ENCODE peak calls at places on chromosomes 6 and 20, in four cellular contexts. Q is AG08396, V is occipital lobe, T is adrenal gland. H is an unnamed sample.

GRCh38 chr20:49644980-49645565 is 68.6 kb downstream of the B4GALT5 start:
- DNase-seq in T (peak; percentile 1), V (no peak), Q (no peak), H (no peak)

GRCh38 chr20:63148696-63149095 is 67.2 kb downstream of the YTHDF1 start:
- DNase-seq in V (no peak), T (no peak), Q (no peak), H (no peak)

GRCh38 chr6:7532232-7532631 is 9.2 kb upstream of the DSP start:
- DNase-seq in T (no peak), Q (no peak), V (no peak), H (peak; percentile 90)

GRCh38 chr6:158396136-158396535 is 83.9 kb downstream of the TULP4 start:
- DNase-seq in T (no peak), Q (no peak), V (no peak), H (no peak)

GRCh38 chr6:118588626-118589025 is 40.5 kb downstream of the PLN start:
- DNase-seq in T (no peak), V (no peak), Q (no peak), H (no peak)

GRCh38 chr6:156757849-156758248 is 19.3 kb upstream of the ARID1B start:
- DNase-seq in T (no peak), V (no peak), Q (no peak), H (no peak)

GRCh38 chr6:125942677-125943527 is 13.7 kb upstream of the HINT3 start:
- DNase-seq in Q (no peak), T (peak; percentile 32), V (no peak), H (no peak)

GRCh38 chr6:159726196-159726917 is 949 bp upstream of the WTAP start:
- DNase-seq in T (no peak), V (no peak), Q (no peak), H (no peak)

GRCh38 chr6:44263357-44264100 is 1.8 kb downstream of the NFKBIE start:
- DNase-seq in Q (no peak), V (no peak), T (no peak), H (no peak)

GRCh38 chr6:5181494-5182287 is 79.1 kb downstream of the LYRM4 start:
- DNase-seq in T (no peak), V (no peak), Q (no peak), H (no peak)

GRCh38 chr20:10200329-10200728 is 18.3 kb upstream of the SNAP25 start:
- DNase-seq in V (no peak), T (no peak), Q (no peak), H (no peak)

GRCh38 chr20:6636209-6637159 is 131.0 kb upstream of the BMP2 start:
- DNase-seq in Q (peak; percentile 56), V (no peak), T (peak; percentile 30), H (peak; percentile 50)